ENCODE peak calls at places on chromosomes 12 and 14, in six cellular contexts. M, Z, G, K, O and N are unnamed samples.

GRCh38 chr14:91310620-91311283 is 66.2 kb upstream of the GPR68 start:
- DNase-seq in G (no peak), Z (peak; percentile 61), K (no peak), M (no peak), O (no peak), N (no peak)

GRCh38 chr14:59360923-59361794 is 104.0 kb downstream of the GPR135 start:
- DNase-seq in K (no peak), Z (no peak), G (peak; percentile 51), M (peak; percentile 71), O (peak; percentile 39), N (peak; percentile 92)

GRCh38 chr14:72796935-72797334 is 97.0 kb downstream of the DPF3 start:
- DNase-seq in O (no peak), G (no peak), Z (no peak), K (no peak), M (no peak), N (no peak)

GRCh38 chr14:102362084-102362483 is 606 bp downstream of the CINP start:
- DNase-seq in K (no peak), O (peak; percentile 7), Z (no peak), M (no peak), G (no peak), N (peak; percentile 31)

GRCh38 chr12:45648070-45648469 is 81.4 kb upstream of the ARID2 start:
- DNase-seq in Z (no peak), G (no peak), M (no peak), K (no peak), O (no peak), N (no peak)

GRCh38 chr14:32167907-32168306 is 33.9 kb upstream of the RNU6-7 start:
- DNase-seq in K (no peak), O (no peak), Z (no peak), M (no peak), G (no peak), N (no peak)

GRCh38 chr12:117972341-117972740 is 3.6 kb upstream of the KSR2 start:
- DNase-seq in O (no peak), G (peak; percentile 20), K (no peak), M (no peak), Z (no peak), N (no peak)

GRCh38 chr12:11822071-11822818 is 172.8 kb downstream of the ETV6 start:
- DNase-seq in Z (peak; percentile 6), G (peak; percentile 92), K (no peak), M (no peak), O (no peak), N (no peak)

GRCh38 chr12:23662966-23663365 is 286.5 kb downstream of the SOX5 start:
- DNase-seq in O (no peak), G (no peak), Z (no peak), M (no peak), K (no peak), N (no peak)

GRCh38 chr12:102694913-102695312 is 214.6 kb upstream of the IGF1 start:
- DNase-seq in O (no peak), G (no peak), M (no peak), K (no peak), Z (no peak), N (no peak)

GRCh38 chr14:85580536-85581165 is 50.7 kb downstream of the FLRT2 start:
- DNase-seq in K (no peak), G (no peak), M (no peak), Z (no peak), O (no peak), N (no peak)

GRCh38 chr14:21749306-21749868 is 75.8 kb upstream of the OR4E1 start:
- DNase-seq in O (no peak), G (no peak), M (no peak), K (no peak), Z (peak; percentile 36), N (no peak)

GRCh38 chr14:52944267-52944666 is 6.6 kb downstream of the FERMT2 start:
- DNase-seq in G (no peak), K (no peak), M (no peak), Z (no peak), O (no peak), N (no peak)

GRCh38 chr12:45989277-45989856 is 1.0 kb downstream of the SCAF11 start:
- DNase-seq in M (no peak), K (no peak), O (no peak), Z (no peak), G (peak; percentile 14), N (no peak)

GRCh38 chr14:72924332-72924731 is 1.9 kb upstream of the DCAF4 start:
- DNase-seq in O (peak; percentile 27), Z (no peak), M (no peak), G (no peak), K (no peak), N (no peak)

GRCh38 chr14:33848706-33849454 is 102.0 kb downstream of the EGLN3 start:
- DNase-seq in O (peak; percentile 43), M (peak; percentile 21), Z (no peak), K (no peak), G (peak; percentile 62), N (no peak)

GRCh38 chr12:66735275-66735674 is 56.4 kb upstream of the GRIP1 start:
- DNase-seq in G (no peak), O (no peak), M (no peak), Z (no peak), K (no peak), N (no peak)

GRCh38 chr12:120979862-120980696 is 1.7 kb downstream of the HNF1A start:
- DNase-seq in O (no peak), Z (no peak), K (no peak), G (no peak), M (no peak), N (no peak)

GRCh38 chr12:29306267-29306666 is 74.7 kb downstream of the ERGIC2 start:
- DNase-seq in O (no peak), K (no peak), M (no peak), Z (no peak), G (no peak), N (no peak)

GRCh38 chr14:91732859-91733477 is 1.1 kb upstream of the CATSPERB start:
- DNase-seq in M (no peak), K (no peak), O (no peak), G (no peak), Z (no peak), N (no peak)

GRCh38 chr12:24414421-24414820 is 465.0 kb upstream of the SOX5 start:
- DNase-seq in G (no peak), Z (no peak), O (no peak), K (no peak), M (no peak), N (peak; percentile 33)

GRCh38 chr14:50734950-50735697 is 67.0 kb upstream of the SAV1 start:
- DNase-seq in K (no peak), G (no peak), O (no peak), M (peak; percentile 35), Z (no peak), N (no peak)

GRCh38 chr12:132886529-132887477 is 602 bp downstream of the CHFR start:
- DNase-seq in O (no peak), K (no peak), G (peak; percentile 31), M (no peak), Z (peak; percentile 21), N (peak; percentile 13)

GRCh38 chr14:92519246-92520101 is 5.9 kb downstream of the RIN3 start:
- DNase-seq in M (no peak), O (no peak), K (no peak), Z (no peak), G (no peak), N (no peak)

GRCh38 chr12:52191841-52192791 is at the start of gene KRT80:
- DNase-seq in M (peak; percentile 97), G (peak; percentile 94), K (no peak), Z (no peak), O (peak; percentile 100), N (peak; percentile 62)